ENCODE peak calls at places on chromosomes 16 and 17, in seven cellular contexts. A, H, R, S, E, U and Q are unnamed samples.

GRCh38 chr17:81929253-81930141 is 2.0 kb upstream of the MAFG start:
- DNase-seq in A (no peak), H (no peak), R (no peak), S (no peak), E (no peak), U (no peak), Q (no peak)

GRCh38 chr17:77208217-77208808 is 67.5 kb downstream of the SEC14L1 start:
- DNase-seq in A (no peak), H (peak; percentile 25), R (no peak), S (no peak), E (peak; percentile 16), U (peak; percentile 80), Q (peak; percentile 54)

GRCh38 chr16:727291-727977 is 528 bp downstream of the HAGHL start:
- DNase-seq in A (no peak), H (no peak), R (no peak), S (no peak), E (no peak), U (no peak), Q (no peak)

GRCh38 chr17:65573283-65573603 is 11.8 kb upstream of the AXIN2 start:
- DNase-seq in A (no peak), H (no peak), R (no peak), S (no peak), E (no peak), U (no peak), Q (no peak)

GRCh38 chr16:1548727-1549126 is 15.3 kb downstream of the TMEM204 start:
- DNase-seq in A (no peak), H (no peak), R (no peak), S (no peak), E (no peak), U (no peak), Q (no peak)

GRCh38 chr17:62188713-62189112 is 123.6 kb upstream of the MED13 start:
- DNase-seq in A (no peak), H (no peak), R (no peak), S (no peak), E (no peak), U (no peak), Q (no peak)

GRCh38 chr17:57603541-57603940 is 141.6 kb downstream of the CCDC182 start:
- DNase-seq in A (no peak), H (no peak), R (no peak), S (no peak), E (no peak), U (no peak), Q (no peak)

GRCh38 chr17:7348478-7349242 is 3.3 kb upstream of the KCTD11 start:
- DNase-seq in A (no peak), H (no peak), R (no peak), S (no peak), E (no peak), U (no peak), Q (peak; percentile 93)

GRCh38 chr16:83830091-83830768 is 22.5 kb downstream of the HSBP1 start:
- DNase-seq in A (no peak), H (no peak), R (no peak), S (no peak), E (no peak), U (no peak), Q (no peak)

GRCh38 chr17:44005865-44006580 is 1.6 kb downstream of the NAGS start:
- DNase-seq in A (no peak), H (no peak), R (peak; percentile 43), S (no peak), E (no peak), U (no peak), Q (no peak)